ENCODE peak calls at places on chromosomes 16 and 17, in four cellular contexts. J, M, I and P are unnamed samples.

GRCh38 chr16:67100569-67101300 is 9.0 kb upstream of the PHAF1 start:
- DNase-seq in I (no peak), M (no peak), J (no peak), P (no peak)

GRCh38 chr16:56614549-56614991 is 6.2 kb downstream of the MT2A start:
- DNase-seq in J (no peak), M (no peak), I (no peak), P (no peak)

GRCh38 chr17:38958326-38958725 is 8.9 kb downstream of the FBXO47 start:
- DNase-seq in M (no peak), J (no peak), I (no peak), P (no peak)

GRCh38 chr17:3730881-3731429 is 7.3 kb downstream of the HASPIN start:
- DNase-seq in I (no peak), J (no peak), M (no peak), P (no peak)

GRCh38 chr16:65782537-65783290 is 583.8 kb upstream of the CDH5 start:
- DNase-seq in I (peak), M (no peak), J (no peak), P (no peak)

GRCh38 chr16:87145181-87146176 is 171.7 kb downstream of the C16orf95 start:
- DNase-seq in J (no peak), M (no peak), I (no peak), P (no peak)

GRCh38 chr17:72297326-72298115 is 176.7 kb downstream of the SOX9 start:
- DNase-seq in M (peak), J (no peak), I (no peak), P (peak)

GRCh38 chr16:13154799-13155198 is 253.4 kb downstream of the SHISA9 start:
- DNase-seq in J (no peak), I (no peak), M (no peak), P (no peak)

GRCh38 chr16:16007743-16008111 is 58.3 kb downstream of the ABCC1 start:
- DNase-seq in J (no peak), I (no peak), M (no peak), P (peak)

GRCh38 chr16:20613471-20613887 is 37.3 kb upstream of the ACSM2B start:
- DNase-seq in I (no peak), M (no peak), J (no peak), P (no peak)

GRCh38 chr17:43880420-43880991 is 26.8 kb downstream of the MPP2 start:
- DNase-seq in M (no peak), J (peak), I (peak), P (peak)

GRCh38 chr16:85491798-85492616 is 121.1 kb upstream of the GSE1 start:
- DNase-seq in I (peak), M (peak), J (no peak), P (peak)

GRCh38 chr16:83296505-83296904 is 511.3 kb upstream of the HSBP1 start:
- DNase-seq in M (no peak), J (no peak), I (no peak), P (no peak)

GRCh38 chr17:44932526-44933097 is 15.0 kb downstream of the KIF18B start:
- DNase-seq in I (no peak), M (no peak), J (no peak), P (no peak)

GRCh38 chr17:45022655-45023339 is 28.6 kb downstream of the DCAKD start:
- DNase-seq in J (no peak), I (no peak), M (no peak), P (no peak)

GRCh38 chr16:53792161-53792951 is 88.4 kb downstream of the FTO start:
- DNase-seq in I (no peak), J (no peak), M (no peak), P (no peak)
- H3K4me3 ChIP-seq in I (no peak), J (no peak), M (no peak), P (no peak)

GRCh38 chr16:68520649-68521086 is 18.4 kb upstream of the ZFP90 start:
- DNase-seq in M (peak), I (peak), J (peak), P (peak)
- H3K4me3 ChIP-seq in M (no peak), I (peak), J (no peak), P (peak)

GRCh38 chr16:10296956-10297340 is 88.9 kb upstream of the ATF7IP2 start:
- DNase-seq in I (no peak), J (no peak), M (no peak), P (no peak)
- H3K4me3 ChIP-seq in I (no peak), J (no peak), M (no peak), P (no peak)

DNA sequence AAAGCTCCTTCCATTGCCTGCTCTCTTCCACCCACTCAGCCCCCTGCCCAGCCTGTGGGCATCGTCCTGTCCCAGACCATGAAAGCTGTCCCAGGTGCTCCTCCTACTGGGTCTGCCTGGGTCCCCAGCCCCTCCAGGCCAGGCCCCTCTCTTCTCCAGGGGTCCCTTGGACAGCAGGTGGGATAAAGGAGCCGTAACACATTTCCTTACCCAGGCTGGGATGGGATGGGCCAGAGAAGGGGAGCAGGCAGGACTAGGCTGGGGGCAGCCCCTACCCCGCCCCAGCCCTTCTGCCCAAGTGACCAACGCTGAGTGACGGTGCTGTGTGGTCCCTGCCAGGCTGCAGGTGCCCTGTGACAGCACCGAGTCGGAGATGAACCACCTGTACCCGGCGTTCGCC is 80.1 kb downstream of the MGAT5B start:
- DNase-seq in I (no peak), J (no peak), M (no peak), P (no peak)
- H3K4me3 ChIP-seq in I (no peak), J (no peak), M (no peak), P (no peak)

DNA sequence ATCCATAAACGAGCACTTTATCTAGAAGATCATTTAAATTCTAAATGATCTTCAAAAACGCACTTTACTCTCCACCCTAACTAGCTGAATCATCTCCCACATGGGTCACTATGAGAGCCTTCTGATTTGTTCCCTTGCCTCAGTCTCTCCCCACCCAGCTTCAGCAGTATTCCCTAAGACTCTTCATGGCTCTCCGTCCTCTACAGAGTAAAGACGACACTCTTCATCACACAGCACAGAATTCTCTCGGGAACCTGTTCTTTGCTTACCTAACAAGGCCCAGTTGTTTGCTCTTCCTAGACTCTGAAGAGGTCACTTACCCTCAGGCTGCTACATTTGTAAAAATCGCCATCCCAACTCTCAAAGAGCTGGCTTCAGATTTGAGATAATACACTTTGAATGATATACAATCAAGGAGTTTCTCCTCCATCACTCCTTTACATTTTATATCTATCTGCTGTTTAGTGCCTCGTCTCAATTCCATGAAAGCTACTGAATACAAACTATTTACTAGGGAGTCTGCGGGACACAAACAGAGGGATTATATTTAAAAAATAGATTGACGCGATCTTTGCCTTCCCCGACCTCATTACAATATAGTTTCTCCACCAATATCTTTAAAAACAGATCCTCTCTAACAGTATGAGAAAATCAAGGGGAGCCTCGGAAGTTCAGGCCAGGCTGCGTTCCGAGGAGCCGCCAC is 511 bp upstream of the LIG3 start:
- DNase-seq in I (no peak), M (no peak), J (no peak), P (no peak)
- H3K4me3 ChIP-seq in I (peak), M (peak), J (peak), P (peak)

GRCh38 chr17:50065056-50065455 is 9.1 kb downstream of the ITGA3 start:
- DNase-seq in M (no peak), I (no peak), J (no peak), P (no peak)
- H3K4me3 ChIP-seq in M (no peak), I (no peak), J (no peak), P (no peak)

DNA sequence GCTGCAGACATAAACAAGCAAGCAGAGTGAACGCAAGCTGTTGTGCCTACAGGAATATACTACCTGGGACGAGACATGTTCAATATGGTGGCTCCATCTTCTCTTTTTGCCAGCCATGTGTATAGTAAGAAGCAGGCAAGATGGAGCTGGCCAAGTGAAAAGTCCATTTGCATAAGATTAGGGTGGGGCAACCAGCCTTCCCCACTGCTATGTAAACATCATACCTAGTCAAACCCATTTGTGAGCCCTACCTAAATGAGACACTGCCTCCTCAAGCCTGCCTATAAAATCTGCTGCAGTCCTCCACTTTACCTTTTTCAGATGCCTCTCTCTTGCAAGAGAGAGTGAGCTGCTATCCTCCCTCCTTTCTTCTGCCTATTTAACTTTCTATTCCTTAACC is 370.1 kb upstream of the PMFBP1 start:
- DNase-seq in J (no peak), I (no peak), M (no peak), P (no peak)
- H3K4me3 ChIP-seq in J (no peak), I (no peak), M (no peak), P (no peak)